ENCODE peak calls at places on chromosome 6, in seven cellular contexts. X is astrocyte; P is HFFc6; R is RWPE1; G is CD4-positive, alpha-beta T cell; T is BJ; K is psoas muscle. S is an unnamed sample.
A peak's percentile ranks its signal among the peaks of the same experiment; 100 is the strongest.

GRCh38 chr6:41607036-41607435 is 31.2 kb upstream of the MDFI start:
- DNase-seq in X (no peak), P (no peak), R (no peak), G (no peak), T (no peak), K (no peak), S (no peak)

GRCh38 chr6:127102299-127102698 is 16.2 kb upstream of the RSPO3 start:
- DNase-seq in X (peak; percentile 85), P (peak; percentile 79), R (peak; percentile 39), G (no peak), T (peak; percentile 67), K (no peak), S (no peak)

GRCh38 chr6:68677119-68677518 is 42.0 kb downstream of the ADGRB3 start:
- DNase-seq in X (no peak), P (no peak), R (no peak), G (no peak), T (no peak), K (no peak), S (no peak)

GRCh38 chr6:137413482-137413881 is 80.7 kb downstream of the OLIG3 start:
- DNase-seq in X (no peak), P (no peak), R (no peak), G (no peak), T (no peak), K (no peak), S (no peak)

GRCh38 chr6:133245033-133245903 is 4.1 kb downstream of the EYA4 start:
- DNase-seq in X (no peak), P (no peak), R (no peak), G (no peak), T (no peak), K (no peak), S (no peak)

GRCh38 chr6:39666706-39667489 is 58.3 kb downstream of the KIF6 start:
- DNase-seq in X (no peak), P (no peak), R (no peak), G (no peak), T (no peak), K (no peak), S (no peak)

GRCh38 chr6:1724616-1725015 is 114.9 kb downstream of the FOXC1 start:
- DNase-seq in X (no peak), P (no peak), R (peak; percentile 48), G (no peak), T (no peak), K (peak; percentile 61), S (no peak)

GRCh38 chr6:149389509-149390297 is 10.4 kb upstream of the SUMO4 start:
- DNase-seq in X (peak; percentile 18), P (no peak), R (no peak), G (no peak), T (peak; percentile 31), K (no peak), S (no peak)

GRCh38 chr6:138590796-138591709 is 91.8 kb upstream of the NHSL1 start:
- DNase-seq in X (no peak), P (peak; percentile 69), R (peak; percentile 68), G (no peak), T (no peak), K (no peak), S (peak; percentile 58)

GRCh38 chr6:7390218-7390878 is 740 bp downstream of the RIOK1 start:
- DNase-seq in X (peak; percentile 82), P (peak; percentile 3), R (no peak), G (peak; percentile 1), T (no peak), K (no peak), S (no peak)

GRCh38 chr6:8014947-8015346 is 49.2 kb downstream of the BLOC1S5 start:
- DNase-seq in X (no peak), P (no peak), R (no peak), G (no peak), T (no peak), K (no peak), S (no peak)

GRCh38 chr6:11122380-11122779 is 10.9 kb upstream of the ERVFRD-1 start:
- DNase-seq in X (no peak), P (no peak), R (no peak), G (no peak), T (no peak), K (no peak), S (no peak)
- TF ChIP-seq CTCF in X (no peak), P (no peak), R (no peak), G (no peak), T (no peak), K (no peak), S (no peak)

GRCh38 chr6:44004625-44005506 is 122.4 kb downstream of the MRPL14 start:
- DNase-seq in X (no peak), P (no peak), R (no peak), G (no peak), T (no peak), K (peak; percentile 55), S (no peak)
- TF ChIP-seq CTCF in X (no peak), P (peak; percentile 57), R (no peak), G (no peak), T (peak; percentile 30), K (no peak), S (no peak)

DNA sequence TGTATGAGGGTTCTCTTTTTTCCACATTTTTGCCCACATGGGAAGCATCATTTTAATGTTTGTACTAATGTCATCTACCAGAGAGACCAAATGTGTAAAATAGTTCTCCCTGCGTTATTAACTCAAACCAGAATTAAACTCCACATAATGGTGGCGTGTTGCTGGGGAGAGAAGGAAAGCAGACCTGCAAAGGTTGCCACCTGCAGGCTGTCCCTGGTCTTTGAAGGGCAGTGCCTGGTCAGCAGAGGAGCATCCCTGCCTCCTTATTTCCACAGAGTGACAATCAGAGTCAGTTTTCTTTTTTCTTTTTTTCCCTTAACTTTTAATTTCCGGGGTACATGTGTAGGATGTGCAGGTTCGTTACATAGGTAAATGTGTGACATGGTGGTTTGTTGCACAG is 214.5 kb downstream of the TBX18 start:
- DNase-seq in X (no peak), P (no peak), R (no peak), G (no peak), T (no peak), K (no peak), S (no peak)
- TF ChIP-seq CTCF in X (peak; percentile 13), P (peak; percentile 49), R (no peak), G (no peak), T (peak; percentile 4), K (no peak), S (no peak)

DNA sequence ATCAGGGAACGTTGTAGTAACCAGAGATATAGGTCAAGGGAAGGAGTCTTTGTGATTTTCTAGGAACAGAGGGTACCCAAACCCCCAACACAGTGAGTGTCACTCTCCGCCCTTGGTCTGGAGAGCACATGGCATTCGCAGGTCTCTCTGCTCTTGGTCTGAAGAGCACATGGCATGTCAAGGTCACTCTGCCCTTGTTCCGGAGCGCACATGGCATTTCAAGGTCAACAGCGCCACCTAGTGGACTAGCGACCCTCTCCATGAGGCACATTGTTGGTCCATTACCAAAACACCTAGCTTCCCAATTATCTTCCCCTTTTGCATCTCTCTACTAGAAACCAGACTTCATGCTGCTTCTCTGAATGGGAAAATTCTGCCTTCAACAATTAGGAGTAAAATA is 260.0 kb downstream of the C6orf118 start:
- DNase-seq in X (peak; percentile 9), P (no peak), R (peak; percentile 13), G (no peak), T (no peak), K (peak; percentile 52), S (no peak)
- TF ChIP-seq CTCF in X (peak; percentile 50), P (peak; percentile 60), R (no peak), G (no peak), T (peak; percentile 13), K (peak; percentile 41), S (peak; percentile 71)

GRCh38 chr6:113595921-113596376 is 261.2 kb upstream of the MARCKS start:
- DNase-seq in X (peak; percentile 59), P (peak; percentile 42), R (no peak), G (no peak), T (peak; percentile 91), K (no peak), S (no peak)

GRCh38 chr6:113596477-113596876 is 260.7 kb upstream of the MARCKS start:
- DNase-seq in X (no peak), P (no peak), R (no peak), G (no peak), T (no peak), K (no peak), S (no peak)

GRCh38 chr6:113591896-113592827 is 265.0 kb upstream of the MARCKS start:
- DNase-seq in X (no peak), P (no peak), R (no peak), G (no peak), T (no peak), K (no peak), S (no peak)

GRCh38 chr6:113596907-113597583 is 260.1 kb upstream of the MARCKS start:
- DNase-seq in X (peak; percentile 61), P (no peak), R (no peak), G (no peak), T (peak; percentile 15), K (no peak), S (no peak)

DNA sequence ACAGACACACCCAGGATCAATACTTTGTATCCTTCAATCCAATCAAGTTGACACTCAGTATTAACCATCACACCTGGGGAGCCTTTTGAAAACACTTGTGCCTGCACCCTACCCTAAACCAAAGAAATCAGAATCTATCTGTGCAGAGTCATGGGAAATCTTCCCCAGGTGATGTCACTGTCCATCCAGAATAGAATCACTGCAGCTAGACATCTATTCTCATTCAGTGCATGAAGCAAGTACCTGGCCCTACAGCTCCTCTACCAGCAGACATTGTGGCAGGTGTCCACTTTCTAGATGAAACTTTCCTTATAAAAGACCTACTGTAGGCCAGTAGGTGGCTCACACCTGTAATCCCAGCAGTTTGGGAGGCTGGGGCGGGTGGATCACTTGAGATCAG is 262.4 kb upstream of the MARCKS start:
- DNase-seq in X (no peak), P (no peak), R (peak; percentile 9), G (no peak), T (no peak), K (no peak), S (no peak)
- TF ChIP-seq CTCF in X (no peak), P (peak; percentile 9), R (no peak), G (no peak), T (no peak), K (no peak), S (no peak)

S was measured in mesothelial cell of epicardium.